ENCODE peak calls at places on chromosome 21, in eight cellular contexts. F is IMR-90; V is GM12891; C is central memory CD4-positive, alpha-beta T cell; W is AG10803; O is aorta; E is fibroblast of the aortic adventitia; M is GM12892. G is an unnamed sample.

GRCh38 chr21:41576010-41576615 is 68.2 kb upstream of the TMPRSS2 start:
- DNase-seq in F (no peak), V (no peak), C (no peak), W (no peak), O (no peak), E (no peak), M (no peak), G (peak)

GRCh38 chr21:31181089-31181757 is 142.9 kb upstream of the KRTAP19-8 start:
- DNase-seq in F (no peak), V (no peak), C (peak), W (no peak), O (no peak), E (no peak), M (no peak), G (no peak)

GRCh38 chr21:39120876-39121599 is 62.2 kb downstream of the PSMG1 start:
- DNase-seq in F (no peak), V (no peak), C (no peak), W (no peak), O (no peak), E (no peak), M (no peak), G (no peak)

GRCh38 chr21:45157932-45158331 is 83.6 kb downstream of the ADARB1 start:
- DNase-seq in F (no peak), V (no peak), C (no peak), W (no peak), O (peak), E (no peak), M (no peak), G (no peak)

GRCh38 chr21:29504751-29505321 is 206.1 kb downstream of the BACH1 start:
- DNase-seq in F (peak), V (no peak), C (no peak), W (peak), O (no peak), E (peak), M (no peak), G (peak)

GRCh38 chr21:42417533-42417932 is 13.8 kb downstream of the UBASH3A start:
- DNase-seq in F (no peak), V (no peak), C (peak), W (no peak), O (no peak), E (no peak), M (no peak), G (no peak)

GRCh38 chr21:43298546-43299440 is 128.1 kb downstream of the SIK1 start:
- DNase-seq in F (no peak), V (no peak), C (no peak), W (no peak), O (no peak), E (no peak), M (no peak), G (no peak)

GRCh38 chr21:20943476-20944085 is 54.6 kb upstream of the NCAM2 start:
- DNase-seq in F (no peak), V (no peak), C (no peak), W (no peak), O (no peak), E (no peak), M (no peak), G (no peak)

GRCh38 chr21:36606292-36606982 is 92.5 kb upstream of the SIM2 start:
- DNase-seq in F (no peak), V (no peak), C (no peak), W (no peak), O (no peak), E (no peak), M (no peak), G (no peak)

GRCh38 chr21:43311303-43311817 is 115.6 kb downstream of the SIK1 start:
- DNase-seq in F (no peak), V (no peak), C (no peak), W (no peak), O (no peak), E (no peak), M (no peak), G (no peak)

GRCh38 chr21:46122758-46123683 is 25.1 kb downstream of the COL6A2 start:
- DNase-seq in F (no peak), V (peak), C (no peak), W (no peak), O (peak), E (no peak), M (peak), G (peak)

GRCh38 chr21:42513985-42514882 is 582 bp downstream of the SLC37A1 start:
- DNase-seq in F (no peak), V (peak), C (peak), W (no peak), O (peak), E (peak), M (peak), G (no peak)

GRCh38 chr21:44837537-44837936 is 19.7 kb upstream of the SUMO3 start:
- DNase-seq in F (no peak), V (no peak), C (no peak), W (no peak), O (no peak), E (no peak), M (no peak), G (no peak)

GRCh38 chr21:45118099-45118498 is 43.7 kb downstream of the ADARB1 start:
- DNase-seq in F (no peak), V (no peak), C (no peak), W (no peak), O (no peak), E (no peak), M (no peak), G (no peak)

GRCh38 chr21:45539796-45540600 is 2.2 kb downstream of the SLC19A1 start:
- DNase-seq in F (no peak), V (no peak), C (no peak), W (no peak), O (peak), E (no peak), M (no peak), G (no peak)

GRCh38 chr21:42409366-42409765 is 5.7 kb downstream of the UBASH3A start:
- DNase-seq in F (no peak), V (no peak), C (no peak), W (no peak), O (no peak), E (no peak), M (no peak), G (no peak)

G was measured in fibroblast of mammary gland.